ENCODE peak calls at places on chromosomes 2 and 18, in nine cellular contexts. T is GM23338, F is fibroblast of lung, G is neuronal stem cell, A is mammary epithelial cell, S is trophoblast cell, N is IMR-90, Q is mesenchymal stem cell, V is hepatocyte. Z is an unnamed sample.

GRCh38 chr2:96231316-96231715 is 22.7 kb upstream of the STARD7 start:
- DNase-seq in V (no peak), A (peak), G (no peak), S (no peak), Q (no peak), F (no peak), N (no peak), T (no peak), Z (no peak)

GRCh38 chr2:2101924-2102323 is 229.2 kb downstream of the MYT1L start:
- DNase-seq in A (no peak), F (no peak), S (no peak), Q (no peak), N (no peak), V (no peak), T (peak), G (no peak), Z (no peak)

GRCh38 chr2:160214461-160215055 is 14.5 kb upstream of the ITGB6 start:
- DNase-seq in N (peak), F (peak), S (no peak), G (no peak), A (peak), T (no peak), Q (peak), V (peak), Z (peak)

GRCh38 chr2:55097462-55098410 is 47.5 kb upstream of the RTN4 start:
- DNase-seq in T (no peak), A (no peak), S (peak), Q (peak), V (peak), F (peak), N (no peak), G (no peak), Z (peak)

GRCh38 chr2:61969376-61969775 is 63.9 kb downstream of the COMMD1 start:
- DNase-seq in V (no peak), F (peak), N (no peak), A (peak), T (no peak), G (no peak), S (no peak), Q (no peak), Z (no peak)

GRCh38 chr2:241680827-241681599 is 5.6 kb downstream of the DTYMK start:
- DNase-seq in A (peak), S (peak), G (no peak), T (no peak), Q (peak), N (peak), V (peak), F (peak), Z (peak)

GRCh38 chr2:190722825-190723224 is 73.9 kb downstream of the NAB1 start:
- DNase-seq in A (peak), T (no peak), F (no peak), V (no peak), Q (no peak), N (no peak), S (no peak), G (no peak), Z (no peak)

GRCh38 chr2:151637284-151637781 is 96.9 kb downstream of the NEB start:
- DNase-seq in Q (no peak), G (no peak), F (peak), T (no peak), S (no peak), A (no peak), V (no peak), N (no peak), Z (no peak)

GRCh38 chr2:105283532-105283931 is 42.0 kb downstream of the GPR45 start:
- DNase-seq in A (no peak), S (no peak), Q (no peak), N (no peak), V (no peak), G (no peak), T (no peak), F (no peak), Z (no peak)

GRCh38 chr2:222448806-222449205 is 24.5 kb downstream of the SGPP2 start:
- DNase-seq in F (peak), G (no peak), T (no peak), V (peak), A (peak), S (peak), N (peak), Q (peak), Z (peak)

GRCh38 chr2:236945431-236946016 is 140.2 kb upstream of the COPS8 start:
- DNase-seq in G (no peak), V (no peak), T (no peak), F (no peak), N (no peak), A (no peak), S (no peak), Q (no peak), Z (no peak)

GRCh38 chr2:10422732-10423399 is 25.3 kb downstream of the ODC1 start:
- DNase-seq in V (no peak), Q (no peak), S (no peak), F (no peak), N (no peak), G (no peak), A (no peak), T (no peak), Z (no peak)

GRCh38 chr2:110866036-110866435 is 133.7 kb downstream of the ACOXL start:
- DNase-seq in Q (no peak), N (no peak), F (no peak), G (no peak), V (no peak), A (no peak), T (no peak), S (no peak), Z (no peak)

GRCh38 chr2:108927936-108928659 is 60.9 kb downstream of the EDAR start:
- DNase-seq in S (no peak), A (peak), T (peak), V (peak), N (peak), G (peak), Q (peak), F (peak), Z (peak)

GRCh38 chr2:36433311-36434217 is 78.0 kb downstream of the CRIM1 start:
- DNase-seq in S (no peak), G (no peak), T (no peak), F (peak), Q (peak), V (no peak), A (peak), N (peak), Z (peak)

GRCh38 chr2:131521961-131522781 is 5.5 kb upstream of the CCDC74A start:
- DNase-seq in G (no peak), S (no peak), Q (no peak), V (no peak), F (no peak), T (peak), N (no peak), A (no peak), Z (no peak)

GRCh38 chr2:38113036-38113435 is 37.1 kb upstream of the CYP1B1 start:
- DNase-seq in A (no peak), N (no peak), F (no peak), G (no peak), S (no peak), V (no peak), T (no peak), Q (no peak), Z (no peak)

GRCh38 chr2:129863350-129863749 is 116.1 kb upstream of the RAB6C start:
- DNase-seq in N (no peak), S (no peak), T (no peak), G (no peak), V (no peak), Q (no peak), A (no peak), F (no peak), Z (no peak)

GRCh38 chr2:73979686-73980085 is 5.0 kb upstream of the TET3 start:
- DNase-seq in Q (peak), G (no peak), V (peak), A (peak), F (peak), S (peak), N (peak), T (no peak), Z (peak)

GRCh38 chr2:73983322-73984202 is 1.1 kb upstream of the TET3 start:
- DNase-seq in Q (no peak), S (peak), A (peak), V (peak), T (peak), N (no peak), G (no peak), F (no peak), Z (no peak)

GRCh38 chr2:73982140-73982617 is 2.5 kb upstream of the TET3 start:
- DNase-seq in S (peak), Q (no peak), A (peak), N (peak), V (peak), T (no peak), F (peak), G (no peak), Z (peak)

GRCh38 chr2:73980566-73980965 is 4.1 kb upstream of the TET3 start:
- DNase-seq in S (no peak), Q (no peak), N (no peak), T (no peak), G (no peak), F (no peak), V (peak), A (no peak), Z (no peak)

DNA sequence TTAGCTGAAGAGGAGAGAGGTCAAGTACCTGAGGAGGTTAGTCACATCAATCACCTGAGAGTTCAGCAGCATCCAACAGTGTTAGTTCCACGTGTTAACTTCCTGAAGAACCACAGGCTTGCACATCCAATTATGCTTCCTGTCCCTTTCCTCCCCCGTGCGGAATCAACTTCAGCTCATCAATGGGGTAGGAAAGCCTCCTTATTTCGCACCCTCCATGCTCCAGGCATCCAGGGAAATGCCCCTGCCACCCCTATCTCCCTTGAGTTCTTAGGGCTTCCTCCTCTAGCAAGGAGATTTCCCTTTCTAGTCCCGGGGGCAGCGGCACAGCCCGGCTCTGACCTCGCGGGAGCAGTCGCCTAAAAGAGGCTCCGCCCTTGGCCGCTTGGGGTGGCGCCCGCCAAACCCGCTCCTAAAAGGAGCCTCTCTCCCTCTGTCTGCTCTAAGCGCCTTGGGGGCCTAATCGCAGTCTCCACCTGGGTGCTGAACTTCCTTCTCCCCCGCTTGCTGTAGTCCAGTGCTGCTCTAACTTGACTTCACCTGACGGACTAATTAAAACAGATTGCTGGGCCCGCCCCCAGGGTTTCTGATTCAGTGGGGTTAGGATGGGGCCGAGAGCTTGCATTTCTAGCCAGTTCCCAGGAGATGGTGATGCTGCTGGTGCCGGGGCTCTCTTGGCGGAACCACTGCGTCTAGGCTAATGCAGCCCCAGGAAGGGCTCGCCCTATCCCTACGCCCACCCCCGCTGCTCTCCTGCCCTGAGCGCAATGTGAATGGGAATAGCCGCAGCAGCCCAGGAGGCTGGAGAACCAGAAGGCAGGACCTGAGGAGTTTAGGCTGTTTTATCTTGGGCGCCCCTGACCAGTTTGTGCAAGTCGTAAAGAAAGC is 3.4 kb upstream of the TET3 start:
- DNase-seq in A (peak), V (peak), G (no peak), Q (no peak), T (peak), N (no peak), S (no peak), F (no peak), Z (no peak)
- H3K4me3 ChIP-seq in A (peak), V (peak), G (peak), Q (peak), T (peak), N (no peak), S (peak), F (peak), Z (peak)

DNA sequence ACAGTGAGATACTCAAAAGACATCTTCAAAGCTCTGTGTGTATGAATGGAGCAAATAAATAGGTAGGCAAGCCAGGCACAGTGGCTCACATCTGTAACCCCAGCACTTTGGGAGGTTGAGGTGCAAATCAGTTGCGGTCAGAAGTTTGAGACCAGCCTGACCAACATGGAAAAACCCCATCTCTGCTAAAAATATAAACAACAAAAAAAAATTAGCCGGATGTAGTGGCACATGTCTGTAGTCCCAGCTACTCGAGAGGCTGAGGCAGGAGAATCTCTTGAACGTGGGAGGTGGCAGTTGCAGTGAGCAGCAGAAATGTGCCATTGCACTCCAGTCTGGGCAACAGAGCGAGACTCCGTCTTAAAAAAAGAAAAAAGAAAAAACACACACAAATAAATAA is 945.1 kb upstream of the PIK3C3 start:
- DNase-seq in S (no peak), V (no peak), G (no peak), A (no peak), N (no peak), Q (no peak), F (no peak), T (no peak), Z (no peak)
- H2AFZ ChIP-seq in S (no peak), V (no peak), G (no peak), A (no peak), N (no peak), Q (no peak), F (no peak), T (no peak), Z (no peak)

GRCh38 chr2:200786423-200786822 is 25.3 kb upstream of the BZW1 start:
- DNase-seq in N (peak), S (no peak), G (no peak), Q (peak), V (no peak), T (no peak), F (peak), A (peak), Z (peak)
- H3K4me3 ChIP-seq in N (no peak), S (no peak), G (no peak), Q (no peak), V (no peak), T (no peak), F (peak), A (peak), Z (peak)

DNA sequence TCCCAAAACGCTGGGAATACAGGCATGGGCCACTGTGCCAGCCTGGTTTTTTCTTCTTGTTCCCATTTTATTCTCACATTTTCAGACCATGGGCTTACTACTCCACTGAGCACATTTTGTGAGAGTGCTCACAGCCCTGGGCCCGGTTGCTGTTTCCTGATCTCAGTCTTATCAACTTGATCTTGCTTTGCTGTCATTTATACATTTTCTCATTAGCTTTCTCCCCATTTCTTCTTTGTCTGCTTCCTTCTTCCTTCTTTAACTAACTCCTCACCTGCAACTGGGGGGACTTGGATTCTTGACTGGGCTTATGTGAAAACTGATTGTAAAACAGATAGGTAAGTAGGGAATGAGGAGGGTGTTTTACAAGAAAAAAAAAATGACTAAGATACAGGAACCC is 117.3 kb downstream of the PLB1 start:
- DNase-seq in A (peak), N (no peak), S (no peak), V (no peak), T (no peak), Q (no peak), G (no peak), F (no peak), Z (no peak)
- H2AFZ ChIP-seq in A (peak), N (no peak), S (no peak), V (no peak), T (no peak), Q (no peak), G (no peak), F (no peak), Z (no peak)

DNA sequence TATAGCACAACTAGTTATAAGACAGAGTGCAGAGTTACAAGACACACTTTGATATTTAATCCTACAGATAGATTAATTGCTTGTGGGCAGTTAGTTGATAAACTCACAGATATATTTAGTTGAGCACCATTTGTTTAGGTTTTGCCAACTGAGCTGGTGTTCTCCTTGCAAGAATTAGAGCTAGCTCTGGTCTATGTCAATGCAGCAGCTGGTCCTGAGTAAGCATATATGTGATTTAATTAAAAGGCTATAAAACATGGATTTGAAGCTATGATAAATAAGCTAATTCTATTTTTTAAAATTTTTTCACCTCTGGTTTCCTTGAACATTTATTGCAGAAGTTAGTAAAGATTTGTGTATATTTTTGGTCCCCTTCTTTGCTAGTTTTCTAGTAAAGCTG is 35.6 kb downstream of the GPD2 start:
- DNase-seq in F (no peak), V (no peak), T (no peak), G (no peak), S (no peak), A (no peak), N (no peak), Q (no peak), Z (no peak)
- H3K4me3 ChIP-seq in F (no peak), V (no peak), T (no peak), G (no peak), S (no peak), A (no peak), N (no peak), Q (no peak), Z (no peak)

GRCh38 chr2:232275670-232276069 is 102.9 kb upstream of the ALPP start:
- DNase-seq in V (no peak), G (no peak), Q (no peak), T (no peak), S (no peak), A (no peak), N (no peak), F (no peak), Z (no peak)
- H2AFZ ChIP-seq in V (no peak), G (no peak), Q (no peak), T (no peak), S (no peak), A (no peak), N (no peak), F (no peak), Z (no peak)